ENCODE peak calls at places on chromosomes 4 and X, in five cellular contexts. Z is H1; I is pancreas; R is effector memory CD4-positive, alpha-beta T cell; J is fibroblast of lung. C is an unnamed sample.
A peak's percentile ranks its signal among the peaks of the same experiment; 100 is the strongest.

GRCh38 chr4:148052448-148052847 is 320.6 kb downstream of the ARHGAP10 start:
- DNase-seq in R (no peak), I (no peak), Z (no peak), J (no peak), C (no peak)

GRCh38 chrX:132022863-132023116 is 312 bp upstream of the STK26 start:
- DNase-seq in Z (no peak), J (no peak), I (no peak), R (no peak), C (no peak)

GRCh38 chr4:13992041-13992440 is 364.5 kb upstream of the BOD1L1 start:
- DNase-seq in J (no peak), I (no peak), Z (no peak), R (no peak), C (no peak)

GRCh38 chr4:140048419-140049022 is 105.5 kb downstream of the MAML3 start:
- DNase-seq in R (no peak), J (no peak), I (no peak), Z (no peak), C (no peak)

GRCh38 chrX:25531096-25531495 is 515.3 kb upstream of the ARX start:
- DNase-seq in I (no peak), Z (no peak), R (no peak), J (no peak), C (peak; percentile 3)

GRCh38 chr4:139902328-139903217 is 237.0 kb downstream of the MGST2 start:
- DNase-seq in Z (no peak), R (no peak), J (no peak), I (no peak), C (peak; percentile 45)

GRCh38 chr4:85153221-85153620 is 186.7 kb upstream of the WDFY3 start:
- DNase-seq in I (no peak), R (no peak), J (no peak), Z (no peak), C (peak; percentile 49)

GRCh38 chrX:68571292-68572256 is 72.7 kb downstream of the YIPF6 start:
- DNase-seq in R (no peak), Z (no peak), J (peak; percentile 82), I (no peak), C (peak; percentile 28)

GRCh38 chr4:2354127-2354526 is 64.3 kb downstream of the ZFYVE28 start:
- DNase-seq in Z (no peak), J (no peak), R (no peak), I (no peak), C (peak; percentile 28)

GRCh38 chrX:115968436-115969252 is 201.9 kb upstream of the AGTR2 start:
- DNase-seq in Z (peak; percentile 72), I (peak; percentile 36), R (no peak), J (peak; percentile 30), C (peak; percentile 65)

GRCh38 chrX:68292471-68292870 is 140.8 kb downstream of the OPHN1 start:
- DNase-seq in Z (no peak), J (peak; percentile 25), I (no peak), R (no peak), C (no peak)

GRCh38 chr4:155818639-155819038 is 47.4 kb downstream of the ASIC5 start:
- DNase-seq in Z (no peak), I (no peak), J (peak; percentile 27), R (no peak), C (peak; percentile 61)

GRCh38 chrX:118975831-118976598 is 1.6 kb downstream of the LONRF3 start:
- DNase-seq in R (peak; percentile 69), Z (no peak), I (peak; percentile 78), J (peak; percentile 15), C (peak; percentile 46)

GRCh38 chr4:147590249-147590920 is 26.8 kb upstream of the TMEM184C start:
- DNase-seq in R (no peak), I (peak; percentile 40), J (peak; percentile 52), Z (peak; percentile 82), C (peak; percentile 89)

GRCh38 chrX:39774804-39775112 is 323.0 kb downstream of the BCOR start:
- DNase-seq in I (no peak), J (no peak), Z (no peak), R (no peak), C (no peak)
- H3K4me1 ChIP-seq in I (peaks cover 22% of the 10 kb centered on the region), J (no peaks in the 10 kb centered on the region), Z (peaks cover 2% of the 10 kb centered on the region), R (peaks cover 20% of the 10 kb centered on the region), C (no peaks in the 10 kb centered on the region)

GRCh38 chr4:142092941-142093340 is 456.6 kb downstream of the IL15 start:
- DNase-seq in Z (no peak), I (no peak), R (no peak), J (peak; percentile 67), C (no peak)
- H3K4me1 ChIP-seq in Z (no peaks in the 10 kb centered on the region), I (no peaks in the 10 kb centered on the region), R (no peaks in the 10 kb centered on the region), J (peaks cover 2% of the 10 kb centered on the region), C (peaks cover 54% of the 10 kb centered on the region)

DNA sequence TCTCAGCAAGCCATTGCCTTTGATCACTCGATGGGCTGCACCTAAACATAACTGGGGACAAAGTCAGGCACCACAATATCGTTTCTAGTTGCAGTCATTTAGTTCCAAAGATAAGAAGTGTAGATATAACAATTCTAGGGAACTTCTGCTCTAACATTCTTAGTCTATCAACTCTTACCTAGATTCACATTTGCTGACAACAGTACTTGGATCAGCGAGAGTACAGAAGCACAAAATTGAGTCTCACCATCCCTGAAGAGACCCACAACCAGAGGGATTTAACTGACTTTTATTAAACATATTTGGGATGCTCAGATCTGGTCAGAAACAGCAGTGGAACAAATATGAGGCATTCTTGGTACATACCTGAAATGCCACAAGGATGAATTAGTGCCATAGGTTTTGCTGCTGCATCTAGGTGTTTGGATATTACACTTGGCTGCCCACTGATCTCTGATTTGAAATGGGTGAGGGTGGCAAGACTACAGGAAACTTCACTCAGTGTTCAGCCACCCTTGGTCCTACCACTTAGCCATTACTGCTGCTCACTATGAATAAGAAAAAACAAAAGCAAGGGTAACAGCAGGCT is 28.9 kb upstream of the HUWE1 start:
- DNase-seq in J (peak; percentile 21), R (no peak), I (no peak), Z (no peak), C (no peak)
- H3K4me1 ChIP-seq in J (peaks cover 5% of the 10 kb centered on the region), R (peaks cover 34% of the 10 kb centered on the region), I (no peaks in the 10 kb centered on the region), Z (no peaks in the 10 kb centered on the region), C (peaks cover 14% of the 10 kb centered on the region)

DNA sequence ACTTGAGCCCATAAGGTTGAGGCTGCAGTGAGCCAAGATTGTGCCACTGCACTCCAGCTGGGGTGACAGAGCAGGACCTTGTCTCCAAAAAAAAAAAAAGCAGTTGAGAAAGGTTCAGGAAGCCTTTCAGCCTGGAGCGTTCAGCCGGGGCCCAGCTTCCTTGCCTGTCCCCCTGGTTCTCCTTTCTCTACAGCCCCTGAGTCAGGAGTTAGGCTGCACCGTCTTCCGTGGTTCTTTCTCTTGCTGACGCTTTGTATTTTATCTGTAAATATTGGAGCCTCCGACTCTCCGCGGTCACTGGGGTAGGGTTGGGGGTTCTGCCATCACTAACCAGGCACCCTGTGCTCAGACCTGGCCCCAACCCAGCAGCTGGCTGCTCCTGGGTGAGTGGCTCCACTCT is 13.8 kb upstream of the UVSSA start:
- DNase-seq in Z (no peak), I (no peak), J (no peak), R (no peak), C (no peak)
- H3K4me1 ChIP-seq in Z (no peaks in the 10 kb centered on the region), I (no peaks in the 10 kb centered on the region), J (no peaks in the 10 kb centered on the region), R (peaks cover 39% of the 10 kb centered on the region), C (no peaks in the 10 kb centered on the region)

GRCh38 chrX:19724409-19724808 is 163.0 kb downstream of the SH3KBP1 start:
- DNase-seq in J (no peak), I (no peak), R (no peak), Z (no peak), C (no peak)
- H3K4me1 ChIP-seq in J (no peaks in the 10 kb centered on the region), I (no peaks in the 10 kb centered on the region), R (peaks cover 10% of the 10 kb centered on the region), Z (no peaks in the 10 kb centered on the region), C (no peaks in the 10 kb centered on the region)

GRCh38 chr4:37758226-37758625 is 68.3 kb upstream of the PGM2 start:
- DNase-seq in J (peak; percentile 59), Z (no peak), R (no peak), I (peak; percentile 26), C (peak; percentile 79)

GRCh38 chr4:37757705-37758104 is 68.8 kb upstream of the PGM2 start:
- DNase-seq in Z (no peak), I (no peak), J (no peak), R (no peak), C (peak; percentile 8)

GRCh38 chr4:37759833-37760232 is 66.7 kb upstream of the PGM2 start:
- DNase-seq in I (no peak), R (no peak), J (no peak), Z (no peak), C (no peak)

GRCh38 chr4:37754410-37755185 is 68.4 kb upstream of the RELL1 start:
- DNase-seq in R (no peak), J (no peak), I (no peak), Z (no peak), C (no peak)

GRCh38 chr4:37757121-37757520 is 69.4 kb upstream of the PGM2 start:
- DNase-seq in I (no peak), Z (no peak), J (no peak), R (no peak), C (no peak)
- H3K4me1 ChIP-seq in I (peaks cover 19% of the 10 kb centered on the region), Z (no peaks in the 10 kb centered on the region), J (no peaks in the 10 kb centered on the region), R (no peaks in the 10 kb centered on the region), C (peaks cover 34% of the 10 kb centered on the region)

C was measured in adipocyte.